ENCODE peak calls at places on chromosome 6, in four cellular contexts. R is osteocyte; P is stimulated activated CD4-positive, alpha-beta T cell treated with anti-CD3 and anti-CD28 coated beads, Interleukin-2, amount 100 ng/mL, for 24 hours; I is AG08396. C is an unnamed sample.

GRCh38 chr6:30490031-30490876 is 945 bp downstream of the HLA-E start:
- DNase-seq in R (peak; percentile 85), P (peak; percentile 86), I (peak; percentile 87), C (peak; percentile 88)

GRCh38 chr6:109010703-109011102 is 83.9 kb downstream of the SESN1 start:
- DNase-seq in R (no peak), P (no peak), I (no peak), C (no peak)

GRCh38 chr6:47631248-47632196 is 66.9 kb upstream of the ADGRF4 start:
- DNase-seq in R (no peak), I (peak; percentile 20), P (no peak), C (peak; percentile 63)

GRCh38 chr6:121222656-121223055 is 111.6 kb downstream of the TBC1D32 start:
- DNase-seq in I (peak; percentile 29), R (no peak), P (no peak), C (no peak)

GRCh38 chr6:168671863-168672546 is 231.0 kb downstream of the SMOC2 start:
- DNase-seq in I (no peak), R (no peak), P (no peak), C (no peak)

GRCh38 chr6:41073203-41073967 is 611 bp downstream of the NFYA start:
- DNase-seq in I (peak; percentile 75), R (peak; percentile 93), P (peak; percentile 86), C (peak; percentile 90)

GRCh38 chr6:21587182-21587924 is 6.2 kb upstream of the SOX4 start:
- DNase-seq in I (peak; percentile 49), R (no peak), P (peak; percentile 23), C (peak; percentile 81)

GRCh38 chr6:32087574-32088486 is 21.3 kb downstream of the TNXB start:
- DNase-seq in I (peak; percentile 67), R (peak; percentile 92), P (peak; percentile 81), C (peak; percentile 84)

GRCh38 chr6:156879235-156879995 is 102.2 kb downstream of the ARID1B start:
- DNase-seq in R (no peak), P (no peak), I (no peak), C (no peak)

GRCh38 chr6:163132050-163132750 is 282.3 kb upstream of the QKI start:
- DNase-seq in I (no peak), P (no peak), R (no peak), C (no peak)

GRCh38 chr6:119308994-119309657 is 40.4 kb downstream of the MAN1A1 start:
- DNase-seq in R (no peak), I (no peak), P (no peak), C (no peak)

GRCh38 chr6:82750570-82750969 is 315.1 kb downstream of the UBE3D start:
- DNase-seq in I (peak; percentile 31), R (no peak), P (no peak), C (no peak)

GRCh38 chr6:13741358-13741757 is 29.7 kb upstream of the RANBP9 start:
- DNase-seq in R (no peak), P (no peak), I (no peak), C (no peak)

GRCh38 chr6:1802495-1803395 is 193.0 kb downstream of the FOXC1 start:
- DNase-seq in I (no peak), P (no peak), R (no peak), C (no peak)

GRCh38 chr6:82057846-82058554 is 189.5 kb downstream of the IBTK start:
- DNase-seq in R (no peak), P (no peak), I (peak; percentile 12), C (no peak)

GRCh38 chr6:169321546-169321945 is 67.9 kb upstream of the THBS2 start:
- DNase-seq in I (no peak), P (no peak), R (no peak), C (no peak)

GRCh38 chr6:105243487-105243886 is 63.7 kb upstream of the POPDC3 start:
- DNase-seq in R (no peak), P (no peak), I (no peak), C (no peak)

GRCh38 chr6:14361956-14362587 is 244.5 kb downstream of the CD83 start:
- DNase-seq in I (no peak), R (no peak), P (no peak), C (no peak)

GRCh38 chr6:30041821-30042220 is 19.2 kb upstream of the POLR1H start:
- DNase-seq in P (no peak), R (no peak), I (no peak), C (no peak)

GRCh38 chr6:19554356-19555225 is 282.6 kb upstream of the ID4 start:
- DNase-seq in P (no peak), I (no peak), R (no peak), C (no peak)

GRCh38 chr6:13012977-13013680 is 296.6 kb downstream of the PHACTR1 start:
- DNase-seq in P (peak; percentile 2), I (no peak), R (no peak), C (no peak)

GRCh38 chr6:30555428-30556005 is 772 bp downstream of the GNL1 start:
- DNase-seq in I (peak; percentile 50), P (no peak), R (no peak), C (peak; percentile 22)

GRCh38 chr6:166927240-166927941 is 29.0 kb downstream of the RNASET2 start:
- DNase-seq in I (no peak), P (no peak), R (peak; percentile 64), C (no peak)

GRCh38 chr6:33593414-33593727 is 13.3 kb upstream of the BAK1 start:
- DNase-seq in I (no peak), R (no peak), P (no peak), C (no peak)

GRCh38 chr6:42243046-42243445 is 25.4 kb upstream of the MRPS10 start:
- DNase-seq in P (no peak), I (no peak), R (no peak), C (no peak)

GRCh38 chr6:15058200-15059070 is 187.4 kb upstream of the JARID2 start:
- DNase-seq in R (no peak), I (no peak), P (no peak), C (no peak)

GRCh38 chr6:167094820-167095637 is 27.9 kb upstream of the CCR6 start:
- DNase-seq in I (no peak), P (no peak), R (no peak), C (peak; percentile 90)

GRCh38 chr6:39274903-39275302 is 39.3 kb downstream of the KCNK17 start:
- DNase-seq in I (no peak), P (no peak), R (no peak), C (no peak)

GRCh38 chr6:151481752-151482151 is 12.1 kb upstream of the CCDC170 start:
- DNase-seq in I (no peak), P (no peak), R (no peak), C (no peak)

GRCh38 chr6:34358389-34358906 is 34.0 kb downstream of the NUDT3 start:
- DNase-seq in P (no peak), I (peak; percentile 56), R (no peak), C (no peak)

GRCh38 chr6:158115102-158115501 is 53.0 kb downstream of the SERAC1 start:
- DNase-seq in R (no peak), I (no peak), P (no peak), C (no peak)

GRCh38 chr6:15888798-15889772 is 226.3 kb upstream of the DTNBP1 start:
- DNase-seq in R (no peak), I (no peak), P (no peak), C (no peak)

GRCh38 chr6:34383171-34383631 is 9.3 kb downstream of the NUDT3 start:
- DNase-seq in P (no peak), R (no peak), I (peak; percentile 28), C (no peak)

GRCh38 chr6:159586684-159587083 is 106.4 kb downstream of the SOD2 start:
- DNase-seq in P (no peak), R (no peak), I (no peak), C (no peak)

GRCh38 chr6:157822221-157823000 is 635 bp upstream of the SNX9 start:
- DNase-seq in R (peak; percentile 85), P (peak; percentile 45), I (no peak), C (no peak)

GRCh38 chr6:136764522-136764993 is 27.7 kb downstream of the MAP3K5 start:
- DNase-seq in I (no peak), R (no peak), P (no peak), C (peak; percentile 91)

GRCh38 chr6:118652051-118652699 is 784 bp upstream of the CEP85L start:
- DNase-seq in I (no peak), R (no peak), P (no peak), C (no peak)

GRCh38 chr6:149694926-149695325 is 23.0 kb downstream of the LATS1 start:
- DNase-seq in I (no peak), P (no peak), R (no peak), C (no peak)

GRCh38 chr6:147467463-147467862 is 41.0 kb upstream of the SAMD5 start:
- DNase-seq in R (no peak), I (no peak), P (no peak), C (no peak)

GRCh38 chr6:79687759-79688158 is 56.6 kb downstream of the SH3BGRL2 start:
- DNase-seq in I (no peak), R (no peak), P (no peak), C (no peak)